ENCODE peak calls at places on chromosome 7, in four cellular contexts. S is Peyer's patch, U is tibial nerve, R is prostate gland. T is an unnamed sample.

GRCh38 chr7:80259-81236 is 111.8 kb upstream of the FAM20C start:
- DNase-seq in S (no peak), U (no peak), R (no peak), T (peak; percentile 65)

GRCh38 chr7:9349625-9350024 is 916.2 kb downstream of the NXPH1 start:
- DNase-seq in U (no peak), R (no peak), S (no peak), T (no peak)

GRCh38 chr7:2710256-2710655 is 22.3 kb downstream of the AMZ1 start:
- DNase-seq in R (no peak), U (no peak), S (peak; percentile 68), T (no peak)

GRCh38 chr7:72709909-72710308 is 118.1 kb downstream of the TYW1B start:
- DNase-seq in S (no peak), R (no peak), U (no peak), T (no peak)

GRCh38 chr7:26005683-26006410 is 146.2 kb upstream of the NFE2L3 start:
- DNase-seq in U (no peak), S (no peak), R (no peak), T (no peak)

GRCh38 chr7:132073920-132074589 is 502.2 kb downstream of the PLXNA4 start:
- DNase-seq in U (no peak), R (no peak), S (no peak), T (no peak)

GRCh38 chr7:142801601-142802295 is 31.0 kb downstream of the PRSS2 start:
- DNase-seq in S (no peak), U (no peak), R (no peak), T (no peak)

GRCh38 chr7:88302486-88302885 is 4.2 kb downstream of the STEAP4 start:
- DNase-seq in R (no peak), S (no peak), U (no peak), T (no peak)

GRCh38 chr7:7157177-7157886 is 25.0 kb upstream of the C1GALT1 start:
- DNase-seq in R (no peak), U (no peak), S (peak; percentile 61), T (no peak)

GRCh38 chr7:158302274-158303070 is 285.2 kb downstream of the PTPRN2 start:
- DNase-seq in U (no peak), R (no peak), S (no peak), T (no peak)

GRCh38 chr7:78197447-78197846 is 398.9 kb downstream of the PHTF2 start:
- DNase-seq in U (no peak), R (no peak), S (no peak), T (no peak)

GRCh38 chr7:17580141-17580540 is 281.7 kb downstream of the AHR start:
- DNase-seq in R (no peak), U (no peak), S (no peak), T (no peak)

GRCh38 chr7:130150587-130150986 is 54.6 kb downstream of the TMEM209 start:
- DNase-seq in S (peak; percentile 57), U (no peak), R (no peak), T (no peak)

GRCh38 chr7:118057404-118057803 is 126.6 kb upstream of the LSM8 start:
- DNase-seq in U (no peak), S (no peak), R (no peak), T (no peak)

GRCh38 chr7:39589323-39590111 is 23.3 kb downstream of the YAE1 start:
- DNase-seq in S (no peak), R (no peak), U (no peak), T (no peak)

GRCh38 chr7:31340603-31341002 is at the start of gene NEUROD6:
- DNase-seq in R (no peak), S (no peak), U (no peak), T (no peak)

GRCh38 chr7:101753316-101753715 is 64.1 kb upstream of the CUX1 start:
- DNase-seq in R (no peak), U (no peak), S (no peak), T (no peak)

GRCh38 chr7:30931927-30932540 is 20.4 kb downstream of the AQP1 start:
- DNase-seq in U (no peak), R (no peak), S (peak; percentile 4), T (peak; percentile 52)

GRCh38 chr7:4631021-4631663 is 51.0 kb upstream of the FOXK1 start:
- DNase-seq in S (no peak), U (no peak), R (no peak), T (no peak)

GRCh38 chr7:128963327-128963757 is 25.6 kb downstream of the IRF5 start:
- DNase-seq in S (peak; percentile 33), U (no peak), R (no peak), T (no peak)

GRCh38 chr7:44767134-44767911 is 18.7 kb downstream of the ZMIZ2 start:
- DNase-seq in S (no peak), R (no peak), U (no peak), T (peak; percentile 65)

GRCh38 chr7:2269468-2270460 is 27.7 kb downstream of the NUDT1 start:
- DNase-seq in U (no peak), R (no peak), S (no peak), T (no peak)

GRCh38 chr7:74480861-74481417 is 27.2 kb downstream of the GTF2IRD1 start:
- DNase-seq in R (no peak), S (no peak), U (peak; percentile 44), T (peak; percentile 84)

GRCh38 chr7:101604331-101604933 is 24.7 kb downstream of the MYL10 start:
- DNase-seq in R (no peak), S (no peak), U (no peak), T (no peak)

GRCh38 chr7:13988011-13988410 is 1.5 kb downstream of the ETV1 start:
- DNase-seq in U (no peak), R (no peak), S (no peak), T (no peak)

GRCh38 chr7:30924624-30925023 is 13.0 kb downstream of the AQP1 start:
- DNase-seq in U (no peak), R (no peak), S (no peak), T (no peak)

GRCh38 chr7:94056796-94057207 is 52.6 kb upstream of the BET1 start:
- DNase-seq in R (no peak), U (no peak), S (no peak), T (no peak)

GRCh38 chr7:46071601-46072000 is 150.5 kb upstream of the IGFBP3 start:
- DNase-seq in U (no peak), R (no peak), S (no peak), T (no peak)

DNA sequence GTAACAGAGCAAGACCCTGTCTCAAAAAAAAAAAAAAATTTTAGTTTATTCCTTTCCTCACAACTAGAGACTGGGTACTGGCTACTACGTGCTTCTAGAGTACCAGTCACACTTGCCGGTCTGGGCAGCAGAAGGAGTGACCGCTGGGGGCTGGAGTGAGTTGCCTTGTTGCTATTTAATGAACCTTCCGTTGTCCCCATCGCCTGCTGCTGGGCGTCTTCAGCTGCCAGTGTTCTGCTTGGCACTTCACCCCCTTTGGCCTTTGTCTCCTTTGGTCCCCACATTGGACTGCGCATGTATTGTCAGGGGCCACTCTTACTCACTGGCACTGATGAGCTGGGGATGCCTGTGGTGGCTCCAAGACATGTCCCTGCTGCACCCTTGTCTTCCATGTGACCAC is 110.6 kb downstream of the CLEC2L start:
- DNase-seq in S (no peak), R (no peak), U (no peak), T (no peak)
- TF ChIP-seq POLR2A in S (no peak), R (no peak), U (no peak), T (no peak)

DNA sequence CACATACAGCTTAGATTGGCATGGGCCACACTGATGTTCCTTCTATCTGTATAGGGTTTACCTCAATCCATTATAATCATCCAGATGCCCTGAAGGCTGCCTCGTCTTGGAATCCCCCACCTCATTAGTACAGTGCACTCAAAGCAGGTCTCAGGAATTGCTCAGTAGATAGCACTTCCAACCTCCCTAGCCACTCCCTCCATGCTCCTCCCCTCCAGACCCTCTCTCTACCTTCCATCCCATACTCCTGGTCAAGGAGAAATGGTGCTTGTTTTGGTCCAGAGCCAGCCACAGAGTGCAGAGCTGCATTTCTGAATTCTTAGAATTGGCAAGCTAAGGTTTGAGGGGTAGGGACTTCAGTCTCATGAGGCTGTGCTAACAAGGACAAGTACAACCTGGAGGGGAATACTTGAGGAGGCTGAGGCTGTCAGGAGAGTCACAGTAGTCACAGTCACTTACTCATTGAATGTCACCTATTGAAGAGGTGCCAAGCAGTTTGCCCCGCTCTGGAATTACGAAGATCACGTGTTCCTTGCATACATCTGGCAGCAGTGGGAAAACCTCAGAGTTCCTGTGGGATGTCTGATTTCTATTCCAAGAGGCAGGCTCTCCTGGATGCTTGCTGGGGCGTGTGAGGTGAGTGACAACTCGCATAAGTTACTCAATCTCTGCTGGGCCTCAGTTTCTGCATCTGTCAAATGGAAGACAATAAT is 60.7 kb upstream of the ZNF746 start:
- DNase-seq in S (no peak), U (no peak), R (no peak), T (no peak)
- H3K4me1 ChIP-seq in S (no peaks in the 10 kb centered on the region), U (no peaks in the 10 kb centered on the region), R (no peaks in the 10 kb centered on the region), T (no peaks in the 10 kb centered on the region)

GRCh38 chr7:12231097-12231496 is 20.0 kb downstream of the TMEM106B start:
- DNase-seq in S (no peak), R (no peak), U (no peak), T (no peak)
- TF ChIP-seq POLR2A in S (no peak), R (no peak), U (no peak), T (no peak)

GRCh38 chr7:156611393-156612010 is 29.1 kb upstream of the RNF32 start:
- DNase-seq in R (no peak), S (no peak), U (no peak), T (no peak)
- H3K4me1 ChIP-seq in R (peaks cover 6% of the 10 kb centered on the region), S (peaks cover 49% of the 10 kb centered on the region), U (no peaks in the 10 kb centered on the region), T (peaks cover 14% of the 10 kb centered on the region)

GRCh38 chr7:100079024-100079560 is 2.4 kb downstream of the ZNF3 start:
- DNase-seq in S (no peak), R (no peak), U (no peak), T (no peak)
- TF ChIP-seq POLR2A in S (peak; percentile 69), R (no peak), U (no peak), T (no peak)

T was measured in sigmoid colon.